ENCODE peak calls at places on chromosomes 7 and 10, in ten cellular contexts. One of them, this sample, is unnamed.

GRCh38 chr7:111240371-111240770 is 149.4 kb downstream of the LRRN3 start:
- DNase-seq in GM12891: no peak
- DNase-seq in LoVo: no peak
- DNase-seq in fibroblast of the aortic adventitia: no peak
- DNase-seq in AG04450: no peak
- DNase-seq in activated T-cell treated with anti-CD3 and anti-CD28 coated beads, Interleukin-2, amount 50 U/mL, for 72 hours: no peak
- DNase-seq in stimulated activated CD4-positive, alpha-beta T cell treated with anti-CD3 and anti-CD28 coated beads, TNF-alpha, amount 100 ng/mL, for 1 hour: no peak
- DNase-seq in BE2C: no peak
- DNase-seq in H54: no peak
- DNase-seq in PC-3: no peak
- DNase-seq in this sample: no peak

GRCh38 chr7:100386940-100387339 is 13.7 kb downstream of the PILRA start:
- DNase-seq in GM12891: no peak
- DNase-seq in H54: no peak
- DNase-seq in LoVo: no peak
- DNase-seq in BE2C: no peak
- DNase-seq in activated T-cell treated with anti-CD3 and anti-CD28 coated beads, Interleukin-2, amount 50 U/mL, for 72 hours: no peak
- DNase-seq in stimulated activated CD4-positive, alpha-beta T cell treated with anti-CD3 and anti-CD28 coated beads, TNF-alpha, amount 100 ng/mL, for 1 hour: no peak
- DNase-seq in fibroblast of the aortic adventitia: no peak
- DNase-seq in PC-3: no peak
- DNase-seq in AG04450: no peak
- DNase-seq in this sample: no peak

GRCh38 chr7:149826344-149827088 is 11.7 kb upstream of the ZNF862 start:
- DNase-seq in BE2C: no peak
- DNase-seq in stimulated activated CD4-positive, alpha-beta T cell treated with anti-CD3 and anti-CD28 coated beads, TNF-alpha, amount 100 ng/mL, for 1 hour: no peak
- DNase-seq in LoVo: no peak
- DNase-seq in fibroblast of the aortic adventitia: no peak
- DNase-seq in PC-3: no peak
- DNase-seq in activated T-cell treated with anti-CD3 and anti-CD28 coated beads, Interleukin-2, amount 50 U/mL, for 72 hours: no peak
- DNase-seq in H54: no peak
- DNase-seq in GM12891: peak; percentile 20
- DNase-seq in AG04450: no peak
- DNase-seq in this sample: no peak

GRCh38 chr7:76187246-76187645 is 14.4 kb upstream of the SRRM3 start:
- DNase-seq in LoVo: no peak
- DNase-seq in stimulated activated CD4-positive, alpha-beta T cell treated with anti-CD3 and anti-CD28 coated beads, TNF-alpha, amount 100 ng/mL, for 1 hour: no peak
- DNase-seq in PC-3: no peak
- DNase-seq in BE2C: no peak
- DNase-seq in GM12891: no peak
- DNase-seq in AG04450: no peak
- DNase-seq in H54: no peak
- DNase-seq in fibroblast of the aortic adventitia: no peak
- DNase-seq in activated T-cell treated with anti-CD3 and anti-CD28 coated beads, Interleukin-2, amount 50 U/mL, for 72 hours: no peak
- DNase-seq in this sample: no peak

GRCh38 chr10:132876967-132877366 is 65.4 kb downstream of the CFAP46 start:
- DNase-seq in H54: no peak
- DNase-seq in stimulated activated CD4-positive, alpha-beta T cell treated with anti-CD3 and anti-CD28 coated beads, TNF-alpha, amount 100 ng/mL, for 1 hour: no peak
- DNase-seq in LoVo: no peak
- DNase-seq in GM12891: no peak
- DNase-seq in PC-3: no peak
- DNase-seq in fibroblast of the aortic adventitia: no peak
- DNase-seq in BE2C: no peak
- DNase-seq in AG04450: no peak
- DNase-seq in activated T-cell treated with anti-CD3 and anti-CD28 coated beads, Interleukin-2, amount 50 U/mL, for 72 hours: no peak
- DNase-seq in this sample: no peak

GRCh38 chr7:17802056-17802455 is 138.2 kb downstream of the SNX13 start:
- DNase-seq in AG04450: no peak
- DNase-seq in activated T-cell treated with anti-CD3 and anti-CD28 coated beads, Interleukin-2, amount 50 U/mL, for 72 hours: no peak
- DNase-seq in LoVo: no peak
- DNase-seq in fibroblast of the aortic adventitia: no peak
- DNase-seq in BE2C: no peak
- DNase-seq in PC-3: no peak
- DNase-seq in H54: no peak
- DNase-seq in GM12891: no peak
- DNase-seq in stimulated activated CD4-positive, alpha-beta T cell treated with anti-CD3 and anti-CD28 coated beads, TNF-alpha, amount 100 ng/mL, for 1 hour: no peak
- DNase-seq in this sample: no peak

GRCh38 chr10:129958118-129958685 is 5.9 kb downstream of the EBF3 start:
- DNase-seq in BE2C: no peak
- DNase-seq in fibroblast of the aortic adventitia: peak; percentile 56
- DNase-seq in H54: no peak
- DNase-seq in stimulated activated CD4-positive, alpha-beta T cell treated with anti-CD3 and anti-CD28 coated beads, TNF-alpha, amount 100 ng/mL, for 1 hour: no peak
- DNase-seq in LoVo: no peak
- DNase-seq in GM12891: no peak
- DNase-seq in activated T-cell treated with anti-CD3 and anti-CD28 coated beads, Interleukin-2, amount 50 U/mL, for 72 hours: no peak
- DNase-seq in AG04450: no peak
- DNase-seq in PC-3: no peak
- DNase-seq in this sample: no peak

GRCh38 chr10:112761256-112761655 is 188.8 kb upstream of the TCF7L2 start:
- DNase-seq in fibroblast of the aortic adventitia: no peak
- DNase-seq in BE2C: no peak
- DNase-seq in LoVo: no peak
- DNase-seq in PC-3: no peak
- DNase-seq in stimulated activated CD4-positive, alpha-beta T cell treated with anti-CD3 and anti-CD28 coated beads, TNF-alpha, amount 100 ng/mL, for 1 hour: no peak
- DNase-seq in AG04450: no peak
- DNase-seq in H54: no peak
- DNase-seq in GM12891: no peak
- DNase-seq in activated T-cell treated with anti-CD3 and anti-CD28 coated beads, Interleukin-2, amount 50 U/mL, for 72 hours: no peak
- DNase-seq in this sample: no peak

GRCh38 chr10:5547684-5547933 is 22.8 kb downstream of the CALML3 start:
- DNase-seq in GM12891: no peak
- DNase-seq in LoVo: no peak
- DNase-seq in BE2C: no peak
- DNase-seq in stimulated activated CD4-positive, alpha-beta T cell treated with anti-CD3 and anti-CD28 coated beads, TNF-alpha, amount 100 ng/mL, for 1 hour: no peak
- DNase-seq in PC-3: no peak
- DNase-seq in H54: no peak
- DNase-seq in activated T-cell treated with anti-CD3 and anti-CD28 coated beads, Interleukin-2, amount 50 U/mL, for 72 hours: no peak
- DNase-seq in AG04450: no peak
- DNase-seq in fibroblast of the aortic adventitia: no peak
- DNase-seq in this sample: no peak

GRCh38 chr7:14229047-14229446 is 239.6 kb upstream of the ETV1 start:
- DNase-seq in stimulated activated CD4-positive, alpha-beta T cell treated with anti-CD3 and anti-CD28 coated beads, TNF-alpha, amount 100 ng/mL, for 1 hour: no peak
- DNase-seq in fibroblast of the aortic adventitia: no peak
- DNase-seq in PC-3: peak; percentile 60
- DNase-seq in activated T-cell treated with anti-CD3 and anti-CD28 coated beads, Interleukin-2, amount 50 U/mL, for 72 hours: no peak
- DNase-seq in GM12891: no peak
- DNase-seq in AG04450: no peak
- DNase-seq in H54: no peak
- DNase-seq in LoVo: no peak
- DNase-seq in BE2C: no peak
- DNase-seq in this sample: no peak

GRCh38 chr10:126090911-126091728 is 194.8 kb downstream of the FANK1 start:
- DNase-seq in BE2C: no peak
- DNase-seq in H54: peak; percentile 59
- DNase-seq in AG04450: peak; percentile 76
- DNase-seq in stimulated activated CD4-positive, alpha-beta T cell treated with anti-CD3 and anti-CD28 coated beads, TNF-alpha, amount 100 ng/mL, for 1 hour: no peak
- DNase-seq in GM12891: no peak
- DNase-seq in activated T-cell treated with anti-CD3 and anti-CD28 coated beads, Interleukin-2, amount 50 U/mL, for 72 hours: no peak
- DNase-seq in PC-3: peak; percentile 94
- DNase-seq in fibroblast of the aortic adventitia: peak; percentile 94
- DNase-seq in LoVo: peak; percentile 9
- DNase-seq in this sample: no peak

GRCh38 chr7:45573199-45573598 is 969 bp upstream of the ADCY1 start:
- DNase-seq in activated T-cell treated with anti-CD3 and anti-CD28 coated beads, Interleukin-2, amount 50 U/mL, for 72 hours: no peak
- DNase-seq in PC-3: no peak
- DNase-seq in BE2C: no peak
- DNase-seq in fibroblast of the aortic adventitia: no peak
- DNase-seq in GM12891: no peak
- DNase-seq in stimulated activated CD4-positive, alpha-beta T cell treated with anti-CD3 and anti-CD28 coated beads, TNF-alpha, amount 100 ng/mL, for 1 hour: no peak
- DNase-seq in AG04450: no peak
- DNase-seq in LoVo: no peak
- DNase-seq in H54: no peak
- DNase-seq in this sample: no peak

GRCh38 chr7:94590526-94591162 is 65.3 kb downstream of the SGCE start:
- DNase-seq in AG04450: no peak
- DNase-seq in fibroblast of the aortic adventitia: no peak
- DNase-seq in activated T-cell treated with anti-CD3 and anti-CD28 coated beads, Interleukin-2, amount 50 U/mL, for 72 hours: no peak
- DNase-seq in stimulated activated CD4-positive, alpha-beta T cell treated with anti-CD3 and anti-CD28 coated beads, TNF-alpha, amount 100 ng/mL, for 1 hour: no peak
- DNase-seq in PC-3: no peak
- DNase-seq in H54: no peak
- DNase-seq in BE2C: no peak
- DNase-seq in LoVo: no peak
- DNase-seq in GM12891: no peak
- DNase-seq in this sample: no peak

GRCh38 chr10:78338717-78339116 is 305.1 kb downstream of the RPS24 start:
- DNase-seq in BE2C: no peak
- DNase-seq in GM12891: no peak
- DNase-seq in AG04450: no peak
- DNase-seq in activated T-cell treated with anti-CD3 and anti-CD28 coated beads, Interleukin-2, amount 50 U/mL, for 72 hours: no peak
- DNase-seq in fibroblast of the aortic adventitia: no peak
- DNase-seq in stimulated activated CD4-positive, alpha-beta T cell treated with anti-CD3 and anti-CD28 coated beads, TNF-alpha, amount 100 ng/mL, for 1 hour: no peak
- DNase-seq in PC-3: no peak
- DNase-seq in LoVo: no peak
- DNase-seq in H54: no peak
- DNase-seq in this sample: no peak

GRCh38 chr7:918118-918425 is 36.4 kb downstream of the ADAP1 start:
- DNase-seq in fibroblast of the aortic adventitia: no peak
- DNase-seq in PC-3: no peak
- DNase-seq in H54: no peak
- DNase-seq in activated T-cell treated with anti-CD3 and anti-CD28 coated beads, Interleukin-2, amount 50 U/mL, for 72 hours: peak; percentile 0
- DNase-seq in GM12891: no peak
- DNase-seq in AG04450: no peak
- DNase-seq in BE2C: no peak
- DNase-seq in stimulated activated CD4-positive, alpha-beta T cell treated with anti-CD3 and anti-CD28 coated beads, TNF-alpha, amount 100 ng/mL, for 1 hour: no peak
- DNase-seq in LoVo: no peak
- DNase-seq in this sample: no peak

GRCh38 chr7:155386608-155387007 is 71.3 kb upstream of the EN2 start:
- DNase-seq in fibroblast of the aortic adventitia: no peak
- DNase-seq in activated T-cell treated with anti-CD3 and anti-CD28 coated beads, Interleukin-2, amount 50 U/mL, for 72 hours: no peak
- DNase-seq in LoVo: no peak
- DNase-seq in stimulated activated CD4-positive, alpha-beta T cell treated with anti-CD3 and anti-CD28 coated beads, TNF-alpha, amount 100 ng/mL, for 1 hour: no peak
- DNase-seq in AG04450: no peak
- DNase-seq in GM12891: no peak
- DNase-seq in H54: no peak
- DNase-seq in PC-3: no peak
- DNase-seq in BE2C: no peak
- DNase-seq in this sample: no peak